ENCODE peak calls at places on chromosome 10, in five cellular contexts. I is HEK293T, D is WTC11, Y is HCT116, A is GM12878. W is an unnamed sample.
A peak's percentile ranks its signal among the peaks of the same experiment; 100 is the strongest.

GRCh38 chr10:20105931-20106330 is 289.7 kb downstream of the PLXDC2 start:
- DNase-seq in A (no peak), Y (no peak), I (no peak), D (no peak), W (no peak)

GRCh38 chr10:86992929-86993328 is 24.6 kb downstream of the ADIRF start:
- DNase-seq in D (no peak), A (no peak), Y (no peak), I (no peak), W (no peak)

GRCh38 chr10:100744980-100745881 is at the start of gene PAX2:
- DNase-seq in A (no peak), D (peak; percentile 92), Y (peak; percentile 42), I (peak; percentile 82), W (peak; percentile 80)

GRCh38 chr10:82394987-82395386 is 520.0 kb downstream of the NRG3 start:
- DNase-seq in D (no peak), Y (no peak), I (no peak), A (no peak), W (no peak)

GRCh38 chr10:3402334-3402733 is 229.8 kb upstream of the PITRM1 start:
- DNase-seq in I (no peak), Y (no peak), D (no peak), A (no peak), W (no peak)

GRCh38 chr10:16832351-16833080 is 15.3 kb upstream of the RSU1 start:
- DNase-seq in I (no peak), A (no peak), D (no peak), Y (no peak), W (no peak)

GRCh38 chr10:94358480-94358879 is 4.3 kb downstream of the NOC3L start:
- DNase-seq in Y (peak; percentile 43), D (no peak), A (no peak), I (no peak), W (peak; percentile 51)

GRCh38 chr10:100866575-100867098 is 46.1 kb upstream of the SLF2 start:
- DNase-seq in A (no peak), D (peak; percentile 69), I (no peak), Y (no peak), W (peak; percentile 75)

GRCh38 chr10:54985732-54986131 is 184.7 kb upstream of the PCDH15 start:
- DNase-seq in Y (no peak), I (no peak), D (no peak), A (no peak), W (no peak)

GRCh38 chr10:67306588-67307205 is 380.9 kb downstream of the LRRTM3 start:
- DNase-seq in D (no peak), Y (peak; percentile 24), A (no peak), I (peak; percentile 42), W (no peak)

GRCh38 chr10:129971381-129972144 is 7.5 kb upstream of the EBF3 start:
- DNase-seq in I (peak; percentile 89), A (no peak), Y (no peak), D (peak; percentile 69), W (no peak)

GRCh38 chr10:43205681-43206390 is 61.0 kb downstream of the RASGEF1A start:
- DNase-seq in D (peak; percentile 8), A (no peak), Y (no peak), I (no peak), W (peak; percentile 40)

GRCh38 chr10:58963101-58963534 is 213.3 kb upstream of the PHYHIPL start:
- DNase-seq in A (no peak), Y (no peak), I (no peak), D (peak; percentile 67), W (peak; percentile 68)

GRCh38 chr10:122390679-122391078 is 16.2 kb downstream of the PLEKHA1 start:
- DNase-seq in A (no peak), Y (no peak), I (no peak), D (no peak), W (no peak)

GRCh38 chr10:80321183-80321582 is 31.7 kb upstream of the MAT1A start:
- DNase-seq in D (no peak), Y (no peak), I (no peak), A (no peak), W (no peak)

GRCh38 chr10:4024846-4025245 is 239.8 kb upstream of the KLF6 start:
- DNase-seq in I (no peak), A (no peak), D (no peak), Y (no peak), W (no peak)

GRCh38 chr10:132851451-132851850 is 65.5 kb upstream of the NKX6-2 start:
- DNase-seq in Y (no peak), A (no peak), I (no peak), D (no peak), W (no peak)

GRCh38 chr10:124290095-124290795 is 128.5 kb downstream of the OAT start:
- DNase-seq in I (no peak), A (peak; percentile 80), Y (no peak), D (peak; percentile 7), W (no peak)

GRCh38 chr10:132480356-132480755 is 57.2 kb upstream of the INPP5A start:
- DNase-seq in A (no peak), I (no peak), D (peak; percentile 3), Y (no peak), W (no peak)

GRCh38 chr10:28180654-28181053 is 122.2 kb downstream of the MPP7 start:
- DNase-seq in I (no peak), Y (peak; percentile 69), D (no peak), A (no peak), W (no peak)

GRCh38 chr10:86681047-86681446 is 12.7 kb downstream of the LDB3 start:
- DNase-seq in D (no peak), A (no peak), Y (no peak), I (no peak), W (no peak)

GRCh38 chr10:98249134-98249533 is 18.9 kb downstream of the LOXL4 start:
- DNase-seq in Y (no peak), D (no peak), I (no peak), A (no peak), W (no peak)

GRCh38 chr10:121578965-121579364 is 19.3 kb downstream of the FGFR2 start:
- DNase-seq in D (peak; percentile 37), Y (no peak), A (no peak), I (no peak), W (no peak)

GRCh38 chr10:32445740-32446615 is at the start of gene CCDC7:
- DNase-seq in A (peak; percentile 62), I (peak; percentile 71), Y (peak; percentile 67), D (peak; percentile 71), W (peak; percentile 76)

GRCh38 chr10:99730026-99730425 is 1.9 kb downstream of the COX15 start:
- DNase-seq in D (no peak), Y (no peak), I (no peak), A (no peak), W (no peak)

GRCh38 chr10:101016814-101017213 is 14.1 kb downstream of the PDZD7 start:
- DNase-seq in A (no peak), I (no peak), Y (no peak), D (no peak), W (no peak)

GRCh38 chr10:22105270-22105669 is 101.7 kb upstream of the DNAJC1 start:
- DNase-seq in A (no peak), I (no peak), D (no peak), Y (no peak), W (no peak)

GRCh38 chr10:22103701-22104100 is 100.2 kb upstream of the DNAJC1 start:
- DNase-seq in D (no peak), I (peak; percentile 41), A (no peak), Y (peak; percentile 8), W (peak; percentile 55)
- TF ChIP-seq SP1 in D (no peak), I (no peak), A (no peak), Y (no peak), W (no peak)

DNA sequence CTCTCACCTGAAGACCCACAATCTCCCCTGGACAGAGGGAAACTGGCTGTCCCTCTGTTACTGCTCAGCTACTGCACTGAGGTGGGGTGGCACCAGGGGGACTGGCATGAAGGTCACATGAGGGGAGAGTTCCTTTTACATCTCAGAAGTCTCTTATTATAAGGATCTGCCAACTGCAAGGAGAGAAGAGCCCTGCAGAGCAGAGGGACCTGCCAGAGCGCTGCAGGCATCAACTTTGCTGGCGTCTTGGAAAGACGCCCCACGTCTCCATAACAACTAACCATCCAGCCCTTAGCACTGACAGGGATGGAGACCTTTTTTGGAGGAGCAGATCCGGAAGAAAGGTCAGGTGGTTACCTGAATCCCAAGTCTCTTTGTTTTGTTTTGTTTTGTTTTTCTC is 218.6 kb downstream of the KCNMA1 start:
- DNase-seq in A (no peak), D (no peak), Y (no peak), I (no peak), W (no peak)
- TF ChIP-seq SP1 in A (no peak), D (no peak), Y (no peak), I (no peak), W (no peak)

GRCh38 chr10:27041196-27041595 is 59.1 kb downstream of the ANKRD26 start:
- DNase-seq in I (no peak), A (no peak), Y (no peak), D (no peak), W (no peak)
- TF ChIP-seq SP1 in I (no peak), A (no peak), Y (no peak), D (no peak), W (no peak)

GRCh38 chr10:5540080-5540479 is 15.3 kb downstream of the CALML3 start:
- DNase-seq in Y (no peak), A (no peak), I (no peak), D (no peak), W (no peak)

GRCh38 chr10:5540886-5541285 is 16.1 kb downstream of the CALML3 start:
- DNase-seq in A (no peak), D (no peak), Y (no peak), I (no peak), W (no peak)

GRCh38 chr10:5537684-5538083 is 12.9 kb downstream of the CALML3 start:
- DNase-seq in A (no peak), D (no peak), I (no peak), Y (no peak), W (no peak)

GRCh38 chr10:5538446-5538845 is 13.7 kb downstream of the CALML3 start:
- DNase-seq in I (no peak), A (no peak), Y (no peak), D (no peak), W (no peak)

DNA sequence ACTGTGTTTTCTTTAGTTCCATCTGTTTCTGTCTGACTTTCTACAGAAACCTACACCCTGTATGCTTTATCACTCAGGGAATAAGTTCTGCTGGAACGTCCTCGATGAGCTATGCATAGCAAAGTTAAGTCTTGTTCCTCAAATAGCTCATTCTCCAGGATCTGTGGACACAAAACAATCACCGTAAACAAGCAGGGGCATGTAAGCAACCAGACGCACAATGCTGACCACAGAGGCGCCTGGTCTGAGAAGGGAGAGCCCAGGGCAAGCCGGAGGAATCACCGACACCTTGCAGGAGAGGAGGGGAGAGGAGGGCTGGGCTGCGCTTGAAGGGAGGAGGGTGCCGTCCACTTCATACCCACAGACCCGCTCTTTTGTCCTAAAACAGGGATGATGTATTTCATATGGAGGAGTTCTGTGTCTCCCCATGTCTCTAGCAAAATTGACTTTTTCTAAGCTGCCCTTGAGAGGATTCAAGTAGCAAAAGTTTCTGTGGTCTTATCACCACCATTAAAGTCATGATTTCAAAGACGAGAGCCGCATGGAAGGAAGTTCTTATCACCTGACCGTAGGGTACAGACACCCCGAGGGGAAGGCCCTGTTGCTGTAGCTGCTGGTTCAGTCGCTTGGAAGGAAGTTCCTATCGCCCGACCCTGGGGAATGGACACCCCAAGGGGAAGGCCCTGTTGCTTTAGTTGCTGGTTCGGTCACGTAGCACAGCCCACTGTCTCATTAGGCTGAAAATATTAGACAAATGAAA is 14.3 kb downstream of the CALML3 start:
- DNase-seq in Y (no peak), A (no peak), D (no peak), I (no peak), W (no peak)
- TF ChIP-seq SP1 in Y (no peak), A (no peak), D (no peak), I (no peak), W (no peak)

GRCh38 chr10:5619366-5620211 is 46.8 kb downstream of the ASB13 start:
- DNase-seq in A (no peak), I (no peak), D (no peak), Y (no peak), W (no peak)
- TF ChIP-seq SP1 in A (no peak), I (no peak), D (no peak), Y (no peak), W (no peak)

W was measured in H1.